ENCODE peak calls at places on chromosomes 3 and 15, in six cellular contexts. Z, V, B, H, T and C are unnamed samples.

GRCh38 chr3:124993462-124993861 is 58.9 kb upstream of the MUC13 start:
- DNase-seq in Z (no peak), B (no peak), T (peak; percentile 11), V (no peak), H (peak; percentile 77), C (no peak)

GRCh38 chr3:130539005-130539404 is 22.0 kb downstream of the COL6A6 start:
- DNase-seq in T (no peak), V (peak; percentile 25), B (peak; percentile 39), H (no peak), Z (peak; percentile 54), C (peak; percentile 10)

GRCh38 chr3:130997291-130997690 is 29.3 kb downstream of the ASTE1 start:
- DNase-seq in Z (no peak), V (no peak), T (no peak), H (no peak), B (no peak), C (no peak)

GRCh38 chr3:188362405-188362831 is 208.5 kb downstream of the LPP start:
- DNase-seq in H (no peak), Z (peak; percentile 95), B (no peak), T (no peak), V (no peak), C (no peak)

GRCh38 chr15:55721554-55722185 is 21.3 kb downstream of the PRTG start:
- DNase-seq in Z (no peak), H (no peak), V (no peak), T (no peak), B (no peak), C (no peak)

GRCh38 chr3:141275032-141275422 is 43.4 kb downstream of the PXYLP1 start:
- DNase-seq in V (no peak), T (no peak), B (no peak), H (no peak), Z (peak; percentile 80), C (peak; percentile 35)

GRCh38 chr3:14453841-14454630 is 51.6 kb downstream of the SLC6A6 start:
- DNase-seq in Z (no peak), H (peak; percentile 27), T (no peak), V (no peak), B (peak; percentile 39), C (no peak)

GRCh38 chr3:16311960-16312451 is 47.0 kb downstream of the OXNAD1 start:
- DNase-seq in H (peak; percentile 66), V (peak; percentile 61), Z (no peak), B (no peak), T (no peak), C (peak; percentile 75)

GRCh38 chr15:66570327-66570726 is 4.5 kb upstream of the LCTL start:
- DNase-seq in B (no peak), T (no peak), H (no peak), Z (no peak), V (no peak), C (no peak)

GRCh38 chr15:74320358-74321247 is 46.8 kb downstream of the CYP11A1 start:
- DNase-seq in H (peak; percentile 64), Z (peak; percentile 67), V (peak; percentile 38), B (peak; percentile 44), T (no peak), C (no peak)

GRCh38 chr15:67048281-67049279 is 16.8 kb upstream of the SMAD3 start:
- DNase-seq in V (no peak), T (no peak), Z (peak; percentile 73), B (peak; percentile 92), H (no peak), C (no peak)

GRCh38 chr3:132016061-132017041 is 18.5 kb downstream of the CPNE4 start:
- DNase-seq in T (no peak), B (no peak), V (no peak), H (no peak), Z (no peak), C (no peak)

GRCh38 chr3:111616417-111617105 is 21.4 kb upstream of the ZBED2 start:
- DNase-seq in V (peak; percentile 49), H (no peak), T (no peak), B (no peak), Z (peak; percentile 62), C (peak; percentile 64)

GRCh38 chr15:89462198-89462912 is 34.0 kb downstream of the RHCG start:
- DNase-seq in V (no peak), B (no peak), Z (no peak), H (no peak), T (no peak), C (peak; percentile 23)

GRCh38 chr3:43399034-43399433 is 112.7 kb downstream of the SNRK start:
- DNase-seq in B (no peak), Z (no peak), H (no peak), V (no peak), T (no peak), C (no peak)

GRCh38 chr3:161969867-161970266 is 473.3 kb downstream of the OTOL1 start:
- DNase-seq in H (no peak), V (no peak), Z (peak; percentile 28), B (no peak), T (no peak), C (no peak)

GRCh38 chr15:76517910-76518309 is 181.3 kb downstream of the ISL2 start:
- DNase-seq in B (no peak), H (no peak), V (no peak), T (no peak), Z (no peak), C (no peak)
- H3K27ac ChIP-seq in B (no peak overlapping the region), H (no peak overlapping the region), V (no peak overlapping the region), T (no peak overlapping the region), Z (no peak overlapping the region), C (no peak overlapping the region)

GRCh38 chr3:12706504-12707253 is 42.8 kb upstream of the RAF1 start:
- DNase-seq in H (peak; percentile 44), V (peak; percentile 53), Z (peak; percentile 92), T (no peak), B (peak; percentile 71), C (peak; percentile 72)
- H3K9me3 ChIP-seq in H (no peaks in the 10 kb centered on the region), V (no peaks in the 10 kb centered on the region), Z (no peaks in the 10 kb centered on the region), T (no peaks in the 10 kb centered on the region), B (no peaks in the 10 kb centered on the region), C (no peaks in the 10 kb centered on the region)

GRCh38 chr3:23861689-23862088 is 55.1 kb downstream of the NKIRAS1 start:
- DNase-seq in V (no peak), B (no peak), Z (no peak), T (no peak), H (no peak), C (no peak)

GRCh38 chr3:23867400-23867799 is 49.4 kb downstream of the NKIRAS1 start:
- DNase-seq in V (no peak), B (no peak), Z (peak; percentile 14), H (no peak), T (no peak), C (no peak)

GRCh38 chr3:23863060-23863459 is 53.7 kb downstream of the NKIRAS1 start:
- DNase-seq in V (no peak), Z (peak; percentile 42), B (no peak), H (no peak), T (no peak), C (no peak)

GRCh38 chr3:23864954-23865353 is 51.8 kb downstream of the NKIRAS1 start:
- DNase-seq in T (no peak), Z (no peak), H (no peak), V (no peak), B (no peak), C (no peak)

GRCh38 chr3:23865595-23866396 is 51.0 kb downstream of the NKIRAS1 start:
- DNase-seq in V (no peak), T (no peak), H (no peak), Z (peak; percentile 12), B (no peak), C (no peak)
- H3K27ac ChIP-seq in V (no peak overlapping the region), T (no peak overlapping the region), H (peak overlapping the region; percentile 12), Z (no peak overlapping the region), B (no peak overlapping the region), C (no peak overlapping the region)

GRCh38 chr15:24756101-24756500 is 80.5 kb downstream of the NPAP1 start:
- DNase-seq in H (no peak), T (no peak), V (no peak), B (no peak), Z (no peak), C (no peak)
- H3K9me3 ChIP-seq in H (peaks cover 8% of the 10 kb centered on the region), T (no peaks in the 10 kb centered on the region), V (no peaks in the 10 kb centered on the region), B (peaks cover 15% of the 10 kb centered on the region), Z (peaks cover 8% of the 10 kb centered on the region), C (no peaks in the 10 kb centered on the region)

DNA sequence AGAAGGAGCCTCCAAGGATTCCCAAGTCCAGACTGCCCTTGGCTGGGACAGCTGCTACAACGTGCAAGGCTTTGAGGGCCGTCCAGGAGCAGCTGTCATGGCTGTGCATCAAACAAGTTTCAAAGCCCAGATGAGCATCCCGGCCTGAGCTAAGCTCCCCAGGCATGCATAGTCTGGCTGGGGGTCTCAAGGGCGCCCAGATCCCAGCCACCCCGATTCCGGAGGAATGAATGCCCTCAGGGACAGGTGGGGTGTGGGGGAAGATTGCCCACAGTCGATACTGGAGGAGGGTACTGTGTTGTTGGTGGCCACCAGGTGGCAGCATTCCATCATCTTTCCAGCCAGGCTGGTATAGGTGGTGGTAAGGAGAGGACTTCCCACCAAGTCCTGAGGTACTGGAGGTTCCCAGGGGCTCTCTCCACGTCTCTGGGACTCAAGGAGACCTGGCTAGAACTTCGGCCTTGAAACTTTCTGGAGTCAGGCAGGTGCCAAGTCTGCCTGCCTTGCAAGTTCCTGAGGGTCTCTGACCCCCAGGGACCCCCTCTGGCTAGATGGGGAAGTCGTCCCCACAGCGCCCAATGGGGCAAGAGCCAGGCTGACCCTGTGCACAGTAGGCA is 32.8 kb downstream of the RBM5 start:
- DNase-seq in Z (peak; percentile 88), T (no peak), B (peak; percentile 81), H (peak; percentile 72), V (peak; percentile 77), C (peak; percentile 68)
- H3K27ac ChIP-seq in Z (no peak overlapping the region), T (no peak overlapping the region), B (no peak overlapping the region), H (no peak overlapping the region), V (no peak overlapping the region), C (no peak overlapping the region)

DNA sequence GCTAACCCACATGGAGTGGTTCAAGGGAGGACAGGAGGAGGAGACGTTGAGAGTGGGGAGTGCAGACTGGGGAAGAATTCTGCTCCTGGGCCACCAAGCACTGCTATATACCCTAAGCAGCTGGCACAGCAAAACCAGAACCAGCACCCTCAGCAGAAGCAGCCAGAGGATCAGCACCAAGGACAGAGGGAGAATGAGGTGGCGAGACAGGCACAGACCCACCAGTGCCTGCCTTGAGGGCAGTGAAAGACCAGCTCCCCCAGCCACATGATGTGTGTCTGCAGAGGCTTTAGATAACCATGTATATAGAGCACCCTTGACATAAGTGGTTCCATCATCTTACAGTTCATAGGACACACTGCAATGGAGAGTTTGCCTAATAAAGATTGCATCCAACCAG is 319.0 kb downstream of the GABRB3 start:
- DNase-seq in Z (no peak), H (no peak), T (no peak), B (no peak), V (no peak), C (no peak)
- H3K9me3 ChIP-seq in Z (peaks cover 23% of the 10 kb centered on the region), H (peaks cover 16% of the 10 kb centered on the region), T (no peaks in the 10 kb centered on the region), B (peaks cover 47% of the 10 kb centered on the region), V (peaks cover 3% of the 10 kb centered on the region), C (peaks cover 34% of the 10 kb centered on the region)

GRCh38 chr3:12188328-12188648 is 29.6 kb upstream of the TIMP4 start:
- DNase-seq in Z (no peak), V (no peak), T (no peak), H (no peak), B (no peak), C (no peak)
- H3K27ac ChIP-seq in Z (peak overlapping the region; percentile 91), V (no peak overlapping the region), T (peak overlapping the region; percentile 92), H (no peak overlapping the region), B (peak overlapping the region; percentile 86), C (no peak overlapping the region)

GRCh38 chr15:25738171-25738792 is 124.8 kb downstream of the ATP10A start:
- DNase-seq in B (no peak), V (no peak), H (no peak), T (no peak), Z (no peak), C (no peak)
- H3K9me3 ChIP-seq in B (no peaks in the 10 kb centered on the region), V (no peaks in the 10 kb centered on the region), H (no peaks in the 10 kb centered on the region), T (no peaks in the 10 kb centered on the region), Z (no peaks in the 10 kb centered on the region), C (no peaks in the 10 kb centered on the region)